ENCODE peak calls at places on chromosomes 1 and 21, in eight cellular contexts. A is CD8-positive, alpha-beta T cell; O is lower lobe of right lung; Q is NCI-H1930; R is neural crest cell; W is amniotic stem cell; U is transverse colon; L is GM03348. N is an unnamed sample.

GRCh38 chr1:146034976-146035469 is 13.5 kb upstream of the HJV start:
- DNase-seq in A (no peak), O (no peak), Q (no peak), R (no peak), W (no peak), U (no peak), L (peak), N (no peak)

GRCh38 chr1:2611034-2611501 is 21.7 kb downstream of the MMEL1 start:
- DNase-seq in A (no peak), O (peak), Q (no peak), R (peak), W (no peak), U (peak), L (peak), N (no peak)

GRCh38 chr1:109193653-109194590 is 19.8 kb upstream of the SARS1 start:
- DNase-seq in A (peak), O (peak), Q (no peak), R (peak), W (no peak), U (peak), L (peak), N (no peak)

GRCh38 chr1:117605164-117605810 is 561 bp upstream of the TENT5C start:
- DNase-seq in A (no peak), O (peak), Q (no peak), R (no peak), W (no peak), U (no peak), L (peak), N (peak)

GRCh38 chr1:31707711-31708110 is 3.9 kb upstream of the COL16A1 start:
- DNase-seq in A (no peak), O (no peak), Q (no peak), R (no peak), W (no peak), U (no peak), L (peak), N (no peak)

GRCh38 chr1:53147171-53147570 is 4.7 kb upstream of the SLC1A7 start:
- DNase-seq in A (no peak), O (no peak), Q (no peak), R (no peak), W (no peak), U (no peak), L (no peak), N (no peak)

GRCh38 chr1:53323316-53323715 is 4.6 kb downstream of the LRP8 start:
- DNase-seq in A (no peak), O (peak), Q (no peak), R (no peak), W (no peak), U (no peak), L (no peak), N (no peak)

GRCh38 chr1:44609768-44610526 is 64.3 kb downstream of the TMEM53 start:
- DNase-seq in A (no peak), O (no peak), Q (no peak), R (no peak), W (no peak), U (no peak), L (no peak), N (no peak)

GRCh38 chr1:48831579-48831978 is 54.9 kb upstream of the BEND5 start:
- DNase-seq in A (no peak), O (no peak), Q (no peak), R (no peak), W (no peak), U (no peak), L (no peak), N (no peak)

GRCh38 chr21:37008705-37009104 is 2.2 kb downstream of the RIPPLY3 start:
- DNase-seq in A (peak), O (no peak), Q (peak), R (no peak), W (no peak), U (no peak), L (no peak), N (no peak)

GRCh38 chr1:33122483-33123170 is 41.7 kb downstream of the AZIN2 start:
- DNase-seq in A (no peak), O (no peak), Q (no peak), R (no peak), W (no peak), U (no peak), L (no peak), N (no peak)

GRCh38 chr1:215637041-215637573 is 70.0 kb downstream of the KCTD3 start:
- DNase-seq in A (no peak), O (no peak), Q (no peak), R (no peak), W (peak), U (peak), L (peak), N (peak)

GRCh38 chr1:248886237-248886895 is 19.7 kb upstream of the PGBD2 start:
- DNase-seq in A (no peak), O (no peak), Q (no peak), R (no peak), W (no peak), U (no peak), L (no peak), N (no peak)

GRCh38 chr1:64630611-64631010 is 114.3 kb upstream of the RAVER2 start:
- DNase-seq in A (no peak), O (no peak), Q (no peak), R (no peak), W (no peak), U (no peak), L (no peak), N (no peak)

GRCh38 chr1:24973315-24973714 is 43.2 kb upstream of the RUNX3 start:
- DNase-seq in A (no peak), O (no peak), Q (no peak), R (no peak), W (no peak), U (no peak), L (no peak), N (no peak)

GRCh38 chr1:109446236-109446635 is 20.0 kb upstream of the PSMA5 start:
- DNase-seq in A (no peak), O (no peak), Q (no peak), R (no peak), W (no peak), U (no peak), L (peak), N (no peak)

GRCh38 chr1:17611991-17612390 is 72.5 kb downstream of the ARHGEF10L start:
- DNase-seq in A (no peak), O (no peak), Q (no peak), R (no peak), W (no peak), U (no peak), L (peak), N (no peak)

GRCh38 chr1:61887921-61888564 is 145.8 kb downstream of the PATJ start:
- DNase-seq in A (no peak), O (no peak), Q (no peak), R (no peak), W (no peak), U (no peak), L (no peak), N (no peak)

GRCh38 chr1:213512316-213512715 is 461.3 kb downstream of the RPS6KC1 start:
- DNase-seq in A (no peak), O (no peak), Q (no peak), R (no peak), W (no peak), U (no peak), L (no peak), N (no peak)